ENCODE peak calls at places on chromosomes 5 and 9, in seven cellular contexts. One of them, this sample, is unnamed. For H3K9me3 and H3K4me1, the result is how much of the 10 kb centered on the place peaks cover.

GRCh38 chr9:80387828-80388227 is 816.1 kb downstream of the TLE4 start:
- DNase-seq in HCT116: no peak
- DNase-seq in PC-9: no peak
- DNase-seq in adrenal gland: no peak
- DNase-seq in fibroblast of lung: no peak
- DNase-seq in ovary: no peak
- DNase-seq in OCI-LY7: no peak
- DNase-seq in this sample: no peak

GRCh38 chr5:54224083-54224836 is 86.1 kb downstream of the ARL15 start:
- DNase-seq in HCT116: no peak
- DNase-seq in PC-9: no peak
- DNase-seq in adrenal gland: no peak
- DNase-seq in fibroblast of lung: no peak
- DNase-seq in ovary: no peak
- DNase-seq in OCI-LY7: no peak
- DNase-seq in this sample: no peak

GRCh38 chr5:135697251-135697958 is 118.6 kb upstream of the CXCL14 start:
- DNase-seq in HCT116: no peak
- DNase-seq in PC-9: no peak
- DNase-seq in adrenal gland: no peak
- DNase-seq in fibroblast of lung: no peak
- DNase-seq in ovary: no peak
- DNase-seq in OCI-LY7: no peak
- DNase-seq in this sample: no peak

GRCh38 chr5:73544429-73545402 is 20.7 kb downstream of the ANKRA2 start:
- DNase-seq in HCT116: no peak
- DNase-seq in PC-9: no peak
- DNase-seq in adrenal gland: peak
- DNase-seq in fibroblast of lung: no peak
- DNase-seq in ovary: no peak
- DNase-seq in OCI-LY7: no peak
- DNase-seq in this sample: no peak

GRCh38 chr5:82849885-82850284 is 227.3 kb downstream of the TMEM167A start:
- DNase-seq in HCT116: no peak
- DNase-seq in PC-9: no peak
- DNase-seq in adrenal gland: no peak
- DNase-seq in fibroblast of lung: no peak
- DNase-seq in ovary: no peak
- DNase-seq in OCI-LY7: no peak
- DNase-seq in this sample: no peak

GRCh38 chr9:72554221-72554641 is 32.8 kb downstream of the TMC1 start:
- DNase-seq in HCT116: no peak
- DNase-seq in PC-9: peak
- DNase-seq in adrenal gland: no peak
- DNase-seq in fibroblast of lung: peak
- DNase-seq in ovary: no peak
- DNase-seq in OCI-LY7: no peak
- DNase-seq in this sample: no peak

GRCh38 chr5:83567741-83568530 is 96.4 kb downstream of the VCAN start:
- DNase-seq in HCT116: no peak
- DNase-seq in PC-9: peak
- DNase-seq in adrenal gland: no peak
- DNase-seq in fibroblast of lung: peak
- DNase-seq in ovary: no peak
- DNase-seq in OCI-LY7: no peak
- DNase-seq in this sample: no peak

GRCh38 chr9:81686614-81687520 is 2.5 kb downstream of the TLE1 start:
- DNase-seq in HCT116: peak
- DNase-seq in PC-9: peak
- DNase-seq in adrenal gland: peak
- DNase-seq in fibroblast of lung: peak
- DNase-seq in ovary: peak
- DNase-seq in OCI-LY7: no peak
- DNase-seq in this sample: peak

GRCh38 chr5:31156761-31157160 is 36.7 kb upstream of the CDH6 start:
- DNase-seq in HCT116: no peak
- DNase-seq in PC-9: no peak
- DNase-seq in adrenal gland: no peak
- DNase-seq in fibroblast of lung: no peak
- DNase-seq in ovary: no peak
- DNase-seq in OCI-LY7: no peak
- DNase-seq in this sample: no peak

GRCh38 chr5:175588709-175589429 is 69.0 kb upstream of the HRH2 start:
- DNase-seq in HCT116: no peak
- DNase-seq in PC-9: no peak
- DNase-seq in adrenal gland: no peak
- DNase-seq in fibroblast of lung: no peak
- DNase-seq in ovary: no peak
- DNase-seq in OCI-LY7: no peak
- DNase-seq in this sample: no peak

GRCh38 chr5:112703866-112704820 is 33.5 kb upstream of the APC start:
- DNase-seq in HCT116: no peak
- DNase-seq in PC-9: no peak
- DNase-seq in adrenal gland: peak
- DNase-seq in fibroblast of lung: peak
- DNase-seq in ovary: no peak
- DNase-seq in OCI-LY7: no peak
- DNase-seq in this sample: no peak

GRCh38 chr5:34555699-34556513 is 100.2 kb upstream of the RAI14 start:
- DNase-seq in HCT116: no peak
- DNase-seq in PC-9: no peak
- DNase-seq in adrenal gland: no peak
- DNase-seq in fibroblast of lung: no peak
- DNase-seq in ovary: no peak
- DNase-seq in OCI-LY7: no peak
- DNase-seq in this sample: no peak

GRCh38 chr5:172583931-172584511 is 57.0 kb upstream of the NEURL1B start:
- DNase-seq in HCT116: no peak
- DNase-seq in PC-9: no peak
- DNase-seq in adrenal gland: peak
- DNase-seq in fibroblast of lung: no peak
- DNase-seq in ovary: peak
- DNase-seq in OCI-LY7: no peak
- DNase-seq in this sample: no peak

GRCh38 chr9:20352531-20352930 is 269.8 kb downstream of the MLLT3 start:
- DNase-seq in HCT116: no peak
- DNase-seq in PC-9: no peak
- DNase-seq in adrenal gland: no peak
- DNase-seq in fibroblast of lung: no peak
- DNase-seq in ovary: no peak
- DNase-seq in OCI-LY7: no peak
- DNase-seq in this sample: no peak

GRCh38 chr5:13944564-13945195 is at the start of gene DNAH5:
- DNase-seq in HCT116: no peak
- DNase-seq in PC-9: no peak
- DNase-seq in adrenal gland: no peak
- DNase-seq in fibroblast of lung: no peak
- DNase-seq in ovary: no peak
- DNase-seq in OCI-LY7: no peak
- DNase-seq in this sample: no peak

GRCh38 chr9:128390813-128391711 is 19.9 kb downstream of the URM1 start:
- DNase-seq in HCT116: no peak
- DNase-seq in PC-9: no peak
- DNase-seq in adrenal gland: no peak
- DNase-seq in fibroblast of lung: no peak
- DNase-seq in ovary: no peak
- DNase-seq in OCI-LY7: no peak
- DNase-seq in this sample: no peak

GRCh38 chr9:101325053-101325452 is 59.8 kb downstream of the BAAT start:
- DNase-seq in HCT116: no peak
- DNase-seq in PC-9: no peak
- DNase-seq in adrenal gland: no peak
- DNase-seq in fibroblast of lung: no peak
- DNase-seq in ovary: no peak
- DNase-seq in OCI-LY7: no peak
- DNase-seq in this sample: no peak

DNA sequence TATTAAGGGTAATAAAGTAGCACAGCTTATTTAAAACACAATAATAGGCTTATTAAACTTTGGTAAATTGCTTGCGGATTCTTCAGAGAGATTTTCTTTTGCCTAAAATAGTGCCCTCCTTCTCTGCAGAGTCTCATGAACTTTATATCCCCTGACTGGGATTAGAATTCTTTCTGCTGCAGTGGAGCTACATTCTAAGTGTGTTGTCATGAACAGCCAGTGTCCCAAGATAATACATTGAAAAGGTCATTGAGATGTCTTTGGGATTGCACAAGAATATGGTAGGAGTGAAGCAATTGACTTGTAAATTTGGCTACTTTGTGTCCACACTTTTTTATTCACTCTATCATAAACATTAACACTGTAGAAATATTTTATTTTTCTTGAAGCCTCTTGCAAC is 604.5 kb downstream of the GABRG2 start:
- DNase-seq in HCT116: no peak
- DNase-seq in PC-9: no peak
- DNase-seq in adrenal gland: no peak
- DNase-seq in fibroblast of lung: no peak
- DNase-seq in ovary: no peak
- DNase-seq in OCI-LY7: no peak
- DNase-seq in this sample: no peak
- H3K9me3 ChIP-seq in HCT116: under half
- H3K9me3 ChIP-seq in PC-9: under half
- H3K9me3 ChIP-seq in adrenal gland: under half
- H3K9me3 ChIP-seq in fibroblast of lung: under half
- H3K9me3 ChIP-seq in ovary: under half
- H3K9me3 ChIP-seq in OCI-LY7: under half
- H3K9me3 ChIP-seq in this sample: under half

GRCh38 chr9:136572596-136573313 is 26.9 kb upstream of the NOTCH1 start:
- DNase-seq in HCT116: no peak
- DNase-seq in PC-9: no peak
- DNase-seq in adrenal gland: no peak
- DNase-seq in fibroblast of lung: no peak
- DNase-seq in ovary: no peak
- DNase-seq in OCI-LY7: no peak
- DNase-seq in this sample: no peak
- H3K4me1 ChIP-seq in HCT116: under half
- H3K4me1 ChIP-seq in PC-9: under half
- H3K4me1 ChIP-seq in adrenal gland: under half
- H3K4me1 ChIP-seq in fibroblast of lung: under half
- H3K4me1 ChIP-seq in ovary: under half
- H3K4me1 ChIP-seq in OCI-LY7: under half
- H3K4me1 ChIP-seq in this sample: half or more

GRCh38 chr5:949275-949543 is 56.5 kb downstream of the TRIP13 start:
- DNase-seq in HCT116: no peak
- DNase-seq in PC-9: no peak
- DNase-seq in adrenal gland: no peak
- DNase-seq in fibroblast of lung: no peak
- DNase-seq in ovary: no peak
- DNase-seq in OCI-LY7: no peak
- DNase-seq in this sample: no peak

GRCh38 chr5:949815-950560 is 57.3 kb downstream of the TRIP13 start:
- DNase-seq in HCT116: no peak
- DNase-seq in PC-9: no peak
- DNase-seq in adrenal gland: no peak
- DNase-seq in fibroblast of lung: no peak
- DNase-seq in ovary: no peak
- DNase-seq in OCI-LY7: no peak
- DNase-seq in this sample: no peak

GRCh38 chr5:953535-954449 is 54.8 kb upstream of the NKD2 start:
- DNase-seq in HCT116: no peak
- DNase-seq in PC-9: no peak
- DNase-seq in adrenal gland: no peak
- DNase-seq in fibroblast of lung: no peak
- DNase-seq in ovary: no peak
- DNase-seq in OCI-LY7: no peak
- DNase-seq in this sample: no peak

GRCh38 chr5:952597-953271 is 55.9 kb upstream of the NKD2 start:
- DNase-seq in HCT116: no peak
- DNase-seq in PC-9: no peak
- DNase-seq in adrenal gland: no peak
- DNase-seq in fibroblast of lung: no peak
- DNase-seq in ovary: no peak
- DNase-seq in OCI-LY7: no peak
- DNase-seq in this sample: no peak

DNA sequence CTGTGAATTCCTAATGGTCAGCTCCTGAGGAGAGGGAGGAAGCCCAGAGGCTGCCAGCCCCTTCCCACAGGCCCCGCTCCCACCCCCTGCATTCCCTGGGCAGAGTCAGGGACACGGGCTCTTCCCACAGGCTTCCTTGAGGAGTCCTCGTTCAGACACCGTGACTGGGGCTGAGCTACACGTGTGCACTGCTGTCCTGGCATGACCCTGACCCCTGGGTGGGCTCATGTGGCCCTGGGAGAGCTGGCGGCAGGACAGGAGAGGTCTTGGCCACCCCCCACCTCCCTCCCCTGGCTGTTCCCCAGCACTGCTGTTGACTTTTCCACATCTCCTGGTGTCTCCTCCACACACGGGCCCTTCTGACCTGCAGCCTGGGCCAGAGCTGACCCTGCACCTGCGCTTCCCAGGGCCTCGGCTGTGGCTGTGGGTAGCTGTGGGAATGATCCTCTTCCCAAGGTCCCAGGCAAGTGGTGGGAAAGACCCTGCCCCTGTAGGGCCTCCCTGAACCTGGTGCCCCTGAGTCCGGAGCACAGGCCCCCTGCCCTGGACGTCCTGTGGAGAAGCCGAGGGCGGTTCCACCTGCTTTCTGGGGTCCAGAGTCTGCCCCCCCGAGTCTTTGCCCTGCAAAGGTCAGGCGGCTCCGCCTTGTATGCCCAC is 56.5 kb upstream of the NKD2 start:
- DNase-seq in HCT116: no peak
- DNase-seq in PC-9: no peak
- DNase-seq in adrenal gland: no peak
- DNase-seq in fibroblast of lung: no peak
- DNase-seq in ovary: no peak
- DNase-seq in OCI-LY7: no peak
- DNase-seq in this sample: no peak
- H3K4me3 ChIP-seq in HCT116: no peak
- H3K4me3 ChIP-seq in PC-9: no peak
- H3K4me3 ChIP-seq in adrenal gland: no peak
- H3K4me3 ChIP-seq in fibroblast of lung: no peak
- H3K4me3 ChIP-seq in ovary: no peak
- H3K4me3 ChIP-seq in OCI-LY7: no peak
- H3K4me3 ChIP-seq in this sample: no peak

DNA sequence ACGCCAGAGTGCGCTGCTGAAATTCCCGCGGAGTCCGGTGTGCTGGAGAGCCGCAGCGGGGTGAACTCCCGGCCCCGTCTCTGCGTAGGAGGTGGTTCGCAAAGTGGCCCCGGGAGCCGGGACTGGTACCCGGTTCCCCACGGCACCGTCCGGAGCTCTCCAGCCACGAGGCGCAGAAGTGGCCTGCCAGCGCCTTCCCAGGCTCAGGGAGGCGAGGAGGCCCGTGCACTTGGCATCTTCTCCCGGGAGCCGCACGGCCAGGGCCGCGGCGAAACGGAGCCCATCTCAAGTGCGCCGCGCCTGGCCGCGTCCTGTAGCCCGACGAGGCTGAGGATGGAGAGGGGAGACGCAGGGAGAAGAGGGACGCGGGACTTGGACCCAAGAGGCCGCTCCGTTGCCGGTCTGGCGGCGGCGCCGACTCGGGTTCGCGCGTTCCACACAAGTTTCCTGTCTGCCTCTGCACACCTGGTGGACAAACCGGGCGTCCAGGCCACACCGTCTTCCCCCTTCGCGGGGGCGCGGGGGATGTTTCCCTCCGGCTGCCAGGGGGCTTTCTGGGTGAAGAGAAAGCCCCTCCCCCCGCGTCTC is 1.0 kb upstream of the IRX1 start:
- DNase-seq in HCT116: no peak
- DNase-seq in PC-9: no peak
- DNase-seq in adrenal gland: no peak
- DNase-seq in fibroblast of lung: no peak
- DNase-seq in ovary: no peak
- DNase-seq in OCI-LY7: no peak
- DNase-seq in this sample: no peak
- H3K9me3 ChIP-seq in HCT116: under half
- H3K9me3 ChIP-seq in PC-9: under half
- H3K9me3 ChIP-seq in adrenal gland: under half
- H3K9me3 ChIP-seq in fibroblast of lung: under half
- H3K9me3 ChIP-seq in ovary: under half
- H3K9me3 ChIP-seq in OCI-LY7: under half
- H3K9me3 ChIP-seq in this sample: under half

This sample was measured in ascending aorta.